ENCODE peak calls at places on chromosome 18, in six cellular contexts. One of them, this sample, is unnamed.

GRCh38 chr18:64806232-64806631 is 657.3 kb upstream of the LINC00305 start:
- DNase-seq in erythroblast: no peak
- DNase-seq in IMR-90: no peak
- DNase-seq in ovary: no peak
- DNase-seq in heart left ventricle: no peak
- DNase-seq in esophagus squamous epithelium: no peak
- DNase-seq in this sample: no peak

GRCh38 chr18:55272510-55273243 is 313.4 kb upstream of the CCDC68 start:
- DNase-seq in erythroblast: no peak
- DNase-seq in IMR-90: peak
- DNase-seq in ovary: no peak
- DNase-seq in heart left ventricle: no peak
- DNase-seq in esophagus squamous epithelium: no peak
- DNase-seq in this sample: no peak

GRCh38 chr18:13500891-13501887 is 225.2 kb downstream of the FAM210A start:
- DNase-seq in erythroblast: no peak
- DNase-seq in IMR-90: peak
- DNase-seq in ovary: peak
- DNase-seq in heart left ventricle: peak
- DNase-seq in esophagus squamous epithelium: no peak
- DNase-seq in this sample: no peak

GRCh38 chr18:23934252-23934651 is 80.3 kb upstream of the TTC39C start:
- DNase-seq in erythroblast: no peak
- DNase-seq in IMR-90: no peak
- DNase-seq in ovary: no peak
- DNase-seq in heart left ventricle: no peak
- DNase-seq in esophagus squamous epithelium: no peak
- DNase-seq in this sample: no peak

GRCh38 chr18:13099113-13099512 is 108.0 kb downstream of the CEP192 start:
- DNase-seq in erythroblast: no peak
- DNase-seq in IMR-90: no peak
- DNase-seq in ovary: no peak
- DNase-seq in heart left ventricle: no peak
- DNase-seq in esophagus squamous epithelium: no peak
- DNase-seq in this sample: no peak

GRCh38 chr18:4455113-4455811 is at the start of gene DLGAP1:
- DNase-seq in erythroblast: peak
- DNase-seq in IMR-90: no peak
- DNase-seq in ovary: peak
- DNase-seq in heart left ventricle: peak
- DNase-seq in esophagus squamous epithelium: no peak
- DNase-seq in this sample: peak

GRCh38 chr18:59908790-59909189 is 9.0 kb downstream of the PMAIP1 start:
- DNase-seq in erythroblast: no peak
- DNase-seq in IMR-90: peak
- DNase-seq in ovary: no peak
- DNase-seq in heart left ventricle: no peak
- DNase-seq in esophagus squamous epithelium: no peak
- DNase-seq in this sample: no peak

GRCh38 chr18:78973357-78974083 is 6.1 kb upstream of the SALL3 start:
- DNase-seq in erythroblast: no peak
- DNase-seq in IMR-90: no peak
- DNase-seq in ovary: no peak
- DNase-seq in heart left ventricle: no peak
- DNase-seq in esophagus squamous epithelium: no peak
- DNase-seq in this sample: no peak

GRCh38 chr18:42508683-42509347 is 553.8 kb downstream of the PIK3C3 start:
- DNase-seq in erythroblast: no peak
- DNase-seq in IMR-90: no peak
- DNase-seq in ovary: no peak
- DNase-seq in heart left ventricle: no peak
- DNase-seq in esophagus squamous epithelium: no peak
- DNase-seq in this sample: no peak

GRCh38 chr18:45248240-45248903 is 366.9 kb upstream of the SLC14A2 start:
- DNase-seq in erythroblast: peak
- DNase-seq in IMR-90: peak
- DNase-seq in ovary: no peak
- DNase-seq in heart left ventricle: peak
- DNase-seq in esophagus squamous epithelium: no peak
- DNase-seq in this sample: no peak
- TF ChIP-seq POLR2A in erythroblast: no peak
- TF ChIP-seq POLR2A in IMR-90: no peak
- TF ChIP-seq POLR2A in ovary: no peak
- TF ChIP-seq POLR2A in heart left ventricle: no peak
- TF ChIP-seq POLR2A in esophagus squamous epithelium: no peak
- TF ChIP-seq POLR2A in this sample: no peak

DNA sequence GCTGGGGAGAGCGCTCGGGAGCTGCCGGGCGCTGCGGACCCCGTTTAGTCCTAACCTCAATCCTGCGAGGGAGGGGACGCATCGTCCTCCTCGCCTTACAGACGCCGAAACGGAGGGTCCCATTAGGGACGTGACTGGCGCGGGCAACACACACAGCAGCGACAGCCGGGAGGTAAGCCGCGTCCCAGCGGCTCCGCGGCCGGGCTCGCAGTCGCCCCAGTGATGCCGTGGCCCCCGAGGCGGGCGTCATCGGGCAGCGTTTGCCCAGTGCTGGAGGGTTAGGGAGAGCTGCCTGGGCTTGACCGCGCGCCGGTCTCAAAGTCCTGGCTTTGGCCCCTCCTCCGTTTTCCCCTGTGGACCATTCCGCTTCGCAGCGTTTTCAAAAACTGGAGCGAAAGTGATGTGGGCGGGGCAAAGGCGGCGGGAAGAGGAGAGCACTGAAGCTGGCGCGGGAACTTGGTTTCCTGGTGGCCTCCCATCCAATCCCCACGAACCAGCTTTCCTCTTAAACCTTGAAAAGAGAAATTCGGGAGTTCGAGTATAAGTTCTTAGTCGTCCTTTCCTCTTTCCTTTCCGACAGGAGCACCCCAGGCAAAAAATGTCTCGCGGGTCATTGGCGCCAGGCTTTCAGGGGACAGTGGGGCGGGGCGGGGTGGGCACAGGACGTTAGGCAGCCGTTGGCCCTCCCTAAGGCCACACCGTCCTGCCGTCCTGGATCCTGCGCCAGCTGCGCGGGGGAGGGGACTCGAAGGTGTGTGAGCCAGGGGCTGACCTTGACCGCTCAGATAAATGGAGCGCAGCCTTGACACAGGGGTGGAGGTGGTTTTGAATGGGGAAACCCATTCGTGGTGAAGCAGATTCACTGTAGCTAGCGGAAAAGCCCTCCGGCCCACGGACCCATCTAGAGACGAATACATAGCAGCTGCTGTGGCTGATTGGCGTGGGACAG is 819 bp downstream of the TYMS start:
- DNase-seq in erythroblast: peak
- DNase-seq in IMR-90: peak
- DNase-seq in ovary: peak
- DNase-seq in heart left ventricle: peak
- DNase-seq in esophagus squamous epithelium: no peak
- DNase-seq in this sample: peak
- TF ChIP-seq POLR2A in erythroblast: peak
- TF ChIP-seq POLR2A in IMR-90: no peak
- TF ChIP-seq POLR2A in ovary: no peak
- TF ChIP-seq POLR2A in heart left ventricle: no peak
- TF ChIP-seq POLR2A in esophagus squamous epithelium: peak
- TF ChIP-seq POLR2A in this sample: peak

GRCh38 chr18:2970762-2971659 is 41.9 kb downstream of the LPIN2 start:
- DNase-seq in erythroblast: peak
- DNase-seq in IMR-90: peak
- DNase-seq in ovary: no peak
- DNase-seq in heart left ventricle: no peak
- DNase-seq in esophagus squamous epithelium: no peak
- DNase-seq in this sample: no peak
- TF ChIP-seq POLR2A in erythroblast: no peak
- TF ChIP-seq POLR2A in IMR-90: no peak
- TF ChIP-seq POLR2A in ovary: no peak
- TF ChIP-seq POLR2A in heart left ventricle: no peak
- TF ChIP-seq POLR2A in esophagus squamous epithelium: peak
- TF ChIP-seq POLR2A in this sample: no peak

GRCh38 chr18:10558243-10558966 is 32.6 kb downstream of the NAPG start:
- DNase-seq in erythroblast: no peak
- DNase-seq in IMR-90: no peak
- DNase-seq in ovary: no peak
- DNase-seq in heart left ventricle: no peak
- DNase-seq in esophagus squamous epithelium: no peak
- DNase-seq in this sample: no peak

GRCh38 chr18:10558967-10559298 is 33.1 kb downstream of the NAPG start:
- DNase-seq in erythroblast: no peak
- DNase-seq in IMR-90: no peak
- DNase-seq in ovary: no peak
- DNase-seq in heart left ventricle: no peak
- DNase-seq in esophagus squamous epithelium: no peak
- DNase-seq in this sample: no peak

GRCh38 chr18:10557085-10557677 is 31.4 kb downstream of the NAPG start:
- DNase-seq in erythroblast: no peak
- DNase-seq in IMR-90: no peak
- DNase-seq in ovary: no peak
- DNase-seq in heart left ventricle: no peak
- DNase-seq in esophagus squamous epithelium: no peak
- DNase-seq in this sample: no peak

GRCh38 chr18:10560457-10561045 is 34.7 kb downstream of the NAPG start:
- DNase-seq in erythroblast: peak
- DNase-seq in IMR-90: peak
- DNase-seq in ovary: peak
- DNase-seq in heart left ventricle: peak
- DNase-seq in esophagus squamous epithelium: no peak
- DNase-seq in this sample: peak

DNA sequence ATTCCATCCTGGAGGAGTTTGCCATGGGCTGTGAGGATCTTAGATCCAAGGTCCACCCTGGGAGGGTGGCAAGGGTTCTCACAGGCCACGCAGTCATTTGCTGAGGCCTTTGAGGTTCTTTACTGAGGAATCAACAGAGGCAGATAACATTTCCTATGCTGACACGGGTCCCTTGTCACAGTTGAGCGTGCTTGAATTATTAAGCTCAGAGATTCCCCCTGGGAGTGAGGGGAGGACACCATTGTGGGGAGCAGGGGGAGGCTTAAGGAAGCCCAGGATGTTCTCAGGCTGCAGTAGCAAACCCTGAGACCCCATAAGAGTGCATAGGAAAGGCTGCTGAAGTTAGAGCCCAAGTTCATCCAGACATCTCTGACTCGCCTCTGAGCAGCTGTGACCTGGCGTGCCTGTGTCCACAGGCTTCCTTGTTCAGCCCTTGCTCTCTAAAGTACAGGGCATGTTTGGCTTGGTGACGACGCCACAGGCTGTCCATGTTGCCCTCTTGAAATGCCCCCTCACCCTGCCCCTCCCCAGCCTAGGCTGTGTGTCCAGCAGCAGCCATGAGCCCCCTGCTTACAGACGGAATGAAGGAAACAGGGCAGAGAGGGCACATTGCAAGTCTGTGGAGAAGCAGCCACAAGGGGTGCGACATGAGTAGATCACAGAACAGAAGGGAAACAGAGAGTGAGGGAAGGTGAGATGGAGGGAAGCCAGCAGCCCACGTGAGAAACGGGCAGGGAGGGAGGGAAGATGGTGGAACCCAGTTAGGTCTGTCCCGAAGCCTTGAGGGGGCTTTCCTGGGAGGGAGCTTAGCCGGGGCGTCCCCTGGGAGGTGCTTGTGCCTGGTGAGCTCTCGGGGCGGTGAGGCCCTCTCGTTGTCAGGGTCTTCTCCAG is 34.0 kb downstream of the NAPG start:
- DNase-seq in erythroblast: no peak
- DNase-seq in IMR-90: peak
- DNase-seq in ovary: no peak
- DNase-seq in heart left ventricle: peak
- DNase-seq in esophagus squamous epithelium: no peak
- DNase-seq in this sample: no peak
- TF ChIP-seq POLR2A in erythroblast: no peak
- TF ChIP-seq POLR2A in IMR-90: no peak
- TF ChIP-seq POLR2A in ovary: no peak
- TF ChIP-seq POLR2A in heart left ventricle: no peak
- TF ChIP-seq POLR2A in esophagus squamous epithelium: no peak
- TF ChIP-seq POLR2A in this sample: no peak

This sample was measured in HepG2.